ENCODE peak calls at places on chromosomes 12 and 14, in eight cellular contexts. A is CD14-positive monocyte, K is GM23338, S is mammary epithelial cell, N is choroid plexus epithelial cell, E is cardiac muscle cell, F is cardiac fibroblast, T is progenitor cell of endocrine pancreas. H is an unnamed sample.

GRCh38 chr12:991350-992278 is 591 bp downstream of the ERC1 start:
- DNase-seq in A (no peak), K (peak; percentile 68), S (peak; percentile 28), N (peak; percentile 28), E (no peak), F (no peak), T (peak; percentile 73), H (no peak)

GRCh38 chr12:12474931-12475485 is 87.7 kb downstream of the DUSP16 start:
- DNase-seq in A (no peak), K (no peak), S (no peak), N (peak; percentile 17), E (no peak), F (peak; percentile 60), T (no peak), H (no peak)

GRCh38 chr12:108831309-108831991 is 25.9 kb downstream of the SSH1 start:
- DNase-seq in A (no peak), K (no peak), S (no peak), N (no peak), E (no peak), F (no peak), T (no peak), H (no peak)

GRCh38 chr14:101980700-101981099 is 16.3 kb downstream of the DYNC1H1 start:
- DNase-seq in A (peak; percentile 74), K (no peak), S (peak; percentile 98), N (peak; percentile 99), E (no peak), F (peak; percentile 99), T (no peak), H (no peak)

GRCh38 chr12:77339610-77340009 is 274.2 kb upstream of the E2F7 start:
- DNase-seq in A (no peak), K (no peak), S (peak; percentile 11), N (no peak), E (no peak), F (peak; percentile 54), T (no peak), H (no peak)

GRCh38 chr12:85740190-85740589 is 96.0 kb downstream of the RASSF9 start:
- DNase-seq in A (no peak), K (no peak), S (no peak), N (no peak), E (no peak), F (no peak), T (no peak), H (no peak)

GRCh38 chr12:52248541-52249035 is 15.5 kb downstream of the KRT7 start:
- DNase-seq in A (no peak), K (no peak), S (no peak), N (no peak), E (no peak), F (no peak), T (no peak), H (no peak)

GRCh38 chr14:84085493-84085892 is 1444.5 kb upstream of the FLRT2 start:
- DNase-seq in A (no peak), K (no peak), S (no peak), N (peak; percentile 51), E (no peak), F (no peak), T (no peak), H (no peak)

GRCh38 chr14:103880334-103880985 is 33.1 kb upstream of the PPP1R13B start:
- DNase-seq in A (no peak), K (no peak), S (peak; percentile 43), N (peak; percentile 66), E (no peak), F (peak; percentile 61), T (no peak), H (no peak)

GRCh38 chr12:42969357-42969756 is 379.8 kb upstream of the PRICKLE1 start:
- DNase-seq in A (no peak), K (no peak), S (no peak), N (peak; percentile 39), E (no peak), F (peak; percentile 45), T (no peak), H (no peak)

GRCh38 chr12:11727133-11727664 is 77.7 kb downstream of the ETV6 start:
- DNase-seq in A (no peak), K (no peak), S (no peak), N (no peak), E (no peak), F (no peak), T (no peak), H (no peak)

GRCh38 chr12:131867891-131868675 is 26.3 kb upstream of the ULK1 start:
- DNase-seq in A (no peak), K (no peak), S (no peak), N (no peak), E (no peak), F (no peak), T (no peak), H (no peak)

GRCh38 chr14:74952697-74953484 is 2.5 kb downstream of the PGF start:
- DNase-seq in A (peak; percentile 3), K (no peak), S (peak; percentile 65), N (no peak), E (no peak), F (no peak), T (no peak), H (no peak)

GRCh38 chr12:103929051-103929908 is 930 bp upstream of the HSP90B1 start:
- DNase-seq in A (peak; percentile 82), K (peak; percentile 93), S (no peak), N (peak; percentile 95), E (peak; percentile 91), F (peak; percentile 94), T (peak; percentile 50), H (peak; percentile 70)

GRCh38 chr12:76266797-76267196 is 81.4 kb downstream of the BBS10 start:
- DNase-seq in A (no peak), K (no peak), S (peak; percentile 72), N (peak; percentile 87), E (no peak), F (peak; percentile 93), T (no peak), H (no peak)

DNA sequence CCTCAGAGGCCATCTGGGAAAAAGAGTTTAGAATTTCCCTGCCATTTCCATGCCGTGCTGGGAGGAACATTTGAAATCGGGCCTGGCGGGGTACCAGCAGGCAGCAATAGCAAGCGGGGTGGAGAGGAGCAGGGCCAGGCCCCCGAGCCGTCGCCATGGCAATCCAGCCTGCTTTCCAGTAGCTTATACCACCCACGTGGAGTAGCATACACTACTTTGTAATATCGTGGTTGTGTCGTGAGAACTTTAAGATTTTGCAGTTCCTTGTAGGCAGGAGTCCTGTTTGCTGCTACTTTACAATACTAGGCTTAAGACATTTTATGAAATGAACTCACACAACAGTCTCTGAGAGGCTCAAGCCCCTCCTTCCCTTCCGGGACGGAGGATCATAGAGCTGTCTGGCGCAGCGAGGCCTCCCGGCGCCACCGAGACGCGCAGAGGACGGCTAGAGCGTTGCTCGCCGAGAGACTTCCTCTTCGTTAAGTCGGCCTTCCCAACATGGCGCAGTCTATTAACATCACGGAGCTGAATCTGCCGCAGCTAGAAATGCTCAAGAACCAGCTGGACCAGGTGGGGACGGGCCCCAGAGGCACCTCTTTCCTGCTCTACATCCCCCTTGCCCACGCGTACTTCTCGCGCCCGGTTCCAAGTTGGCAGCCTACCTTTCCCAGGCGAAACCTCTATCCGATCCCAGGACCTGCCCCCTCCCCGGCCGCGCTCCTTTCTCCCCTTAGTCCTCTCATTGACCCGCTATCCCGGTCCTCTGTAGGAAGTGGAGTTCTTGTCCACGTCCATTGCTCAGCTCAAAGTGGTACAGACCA is at the start of gene PFDN5:
- DNase-seq in A (peak; percentile 87), K (peak; percentile 93), S (peak; percentile 83), N (peak; percentile 97), E (peak; percentile 91), F (peak; percentile 95), T (peak; percentile 54), H (peak; percentile 79)
- TF ChIP-seq CTCF in A (no peak), K (no peak), S (no peak), N (peak; percentile 32), E (no peak), F (peak; percentile 39), T (peak; percentile 12), H (no peak)

GRCh38 chr12:30006021-30006420 is 222.3 kb upstream of the TMTC1 start:
- DNase-seq in A (no peak), K (no peak), S (no peak), N (no peak), E (no peak), F (no peak), T (no peak), H (no peak)

GRCh38 chr12:30003321-30003720 is 219.6 kb upstream of the TMTC1 start:
- DNase-seq in A (no peak), K (no peak), S (no peak), N (no peak), E (no peak), F (no peak), T (no peak), H (no peak)

GRCh38 chr12:29996993-29997392 is 213.3 kb upstream of the TMTC1 start:
- DNase-seq in A (no peak), K (no peak), S (no peak), N (no peak), E (no peak), F (no peak), T (no peak), H (no peak)

GRCh38 chr12:30000401-30000800 is 216.7 kb upstream of the TMTC1 start:
- DNase-seq in A (no peak), K (no peak), S (no peak), N (peak; percentile 82), E (no peak), F (peak; percentile 38), T (no peak), H (no peak)

DNA sequence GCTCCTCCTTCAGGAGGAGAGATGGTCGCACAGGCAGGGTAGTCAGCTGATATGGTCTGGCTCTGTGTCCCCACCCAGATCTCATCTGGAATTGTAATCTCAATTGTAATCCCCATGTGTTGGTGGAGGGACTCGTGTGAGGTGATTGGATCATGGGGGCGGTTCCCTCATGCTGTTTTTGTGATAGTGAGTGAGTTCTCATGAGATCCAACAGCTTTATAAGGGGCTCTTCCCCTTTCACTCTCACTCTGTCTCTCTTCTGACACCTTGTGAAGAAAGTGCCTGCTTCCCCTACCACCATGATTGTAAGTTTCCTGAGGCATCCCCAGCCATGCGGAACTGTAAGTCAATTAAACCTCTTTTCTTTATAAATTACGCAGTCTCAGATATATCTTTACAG is 218.9 kb upstream of the TMTC1 start:
- DNase-seq in A (no peak), K (peak; percentile 3), S (no peak), N (no peak), E (no peak), F (no peak), T (no peak), H (no peak)
- TF ChIP-seq CTCF in A (no peak), K (peak; percentile 21), S (no peak), N (no peak), E (no peak), F (peak; percentile 7), T (no peak), H (no peak)

GRCh38 chr12:100083308-100083707 is 59.4 kb downstream of the BLTP3B start:
- DNase-seq in A (no peak), K (no peak), S (no peak), N (no peak), E (no peak), F (no peak), T (no peak), H (no peak)

GRCh38 chr12:100075598-100075997 is 67.1 kb downstream of the BLTP3B start:
- DNase-seq in A (no peak), K (no peak), S (peak; percentile 21), N (no peak), E (no peak), F (no peak), T (no peak), H (no peak)

GRCh38 chr12:100077367-100077766 is 65.3 kb downstream of the BLTP3B start:
- DNase-seq in A (no peak), K (peak; percentile 29), S (no peak), N (peak; percentile 34), E (no peak), F (peak; percentile 39), T (no peak), H (no peak)
- TF ChIP-seq CTCF in A (no peak), K (peak; percentile 39), S (no peak), N (peak; percentile 49), E (no peak), F (peak; percentile 28), T (no peak), H (no peak)

GRCh38 chr14:61561144-61561543 is 134.2 kb upstream of the HIF1A start:
- DNase-seq in A (no peak), K (peak; percentile 46), S (no peak), N (peak; percentile 76), E (no peak), F (peak; percentile 71), T (no peak), H (no peak)
- TF ChIP-seq CTCF in A (no peak), K (no peak), S (peak; percentile 13), N (peak; percentile 45), E (peak; percentile 35), F (peak; percentile 35), T (no peak), H (no peak)